ENCODE peak calls at places on chromosomes 1 and 21, in four cellular contexts. N, F, M and I are unnamed samples.

GRCh38 chr1:218171302-218171893 is 113.7 kb upstream of the RRP15 start:
- DNase-seq in N (no peak), M (no peak), F (no peak), I (no peak)

GRCh38 chr1:151006331-151007052 is at the start of gene MINDY1:
- DNase-seq in F (peak), M (peak), N (peak), I (peak)

GRCh38 chr1:95309031-95309459 is 75.0 kb downstream of the RWDD3 start:
- DNase-seq in F (no peak), M (no peak), N (peak), I (peak)

GRCh38 chr1:150544204-150544603 is 5.0 kb upstream of the ADAMTSL4 start:
- DNase-seq in N (no peak), F (no peak), M (no peak), I (no peak)

GRCh38 chr1:30103708-30104107 is 619.7 kb downstream of the MATN1 start:
- DNase-seq in M (no peak), F (no peak), N (no peak), I (no peak)

GRCh38 chr1:68218485-68218884 is 13.8 kb downstream of the WLS start:
- DNase-seq in F (no peak), N (peak), M (peak), I (no peak)

GRCh38 chr21:33572350-33572749 is 16.1 kb downstream of the DONSON start:
- DNase-seq in M (no peak), F (no peak), N (no peak), I (no peak)

GRCh38 chr1:172699111-172699510 is 40.2 kb downstream of the FASLG start:
- DNase-seq in F (no peak), N (peak), M (no peak), I (no peak)

GRCh38 chr1:31595836-31596736 is 19.8 kb downstream of the TINAGL1 start:
- DNase-seq in N (no peak), F (no peak), M (no peak), I (no peak)

GRCh38 chr1:25442178-25442577 is 11.5 kb downstream of the MACO1 start:
- DNase-seq in M (no peak), N (no peak), F (no peak), I (no peak)

GRCh38 chr1:199931666-199932377 is 95.7 kb upstream of the NR5A2 start:
- DNase-seq in N (peak), F (no peak), M (no peak), I (peak)
- TF ChIP-seq POLR2A in N (no peak), F (no peak), M (no peak), I (no peak)

GRCh38 chr1:46596036-46596435 is 8.0 kb downstream of the MKNK1 start:
- DNase-seq in N (no peak), M (no peak), F (no peak), I (no peak)
- TF ChIP-seq CTCF in N (no peak), M (no peak), F (no peak), I (no peak)

GRCh38 chr1:208207388-208208131 is 36.6 kb downstream of the PLXNA2 start:
- DNase-seq in N (peak), M (peak), F (no peak), I (peak)
- H3K27ac ChIP-seq in N (peak), M (peak), F (no peak), I (peak)

GRCh38 chr1:205923663-205924435 is 19.4 kb downstream of the SLC26A9 start:
- DNase-seq in M (peak), N (no peak), F (no peak), I (no peak)

GRCh38 chr1:205922314-205922713 is 20.9 kb downstream of the SLC26A9 start:
- DNase-seq in M (peak), F (no peak), N (no peak), I (no peak)

GRCh38 chr1:205921559-205921887 is 21.7 kb downstream of the SLC26A9 start:
- DNase-seq in F (no peak), M (peak), N (no peak), I (no peak)

GRCh38 chr1:205924436-205924742 is 18.9 kb downstream of the SLC26A9 start:
- DNase-seq in F (no peak), N (no peak), M (no peak), I (no peak)

DNA sequence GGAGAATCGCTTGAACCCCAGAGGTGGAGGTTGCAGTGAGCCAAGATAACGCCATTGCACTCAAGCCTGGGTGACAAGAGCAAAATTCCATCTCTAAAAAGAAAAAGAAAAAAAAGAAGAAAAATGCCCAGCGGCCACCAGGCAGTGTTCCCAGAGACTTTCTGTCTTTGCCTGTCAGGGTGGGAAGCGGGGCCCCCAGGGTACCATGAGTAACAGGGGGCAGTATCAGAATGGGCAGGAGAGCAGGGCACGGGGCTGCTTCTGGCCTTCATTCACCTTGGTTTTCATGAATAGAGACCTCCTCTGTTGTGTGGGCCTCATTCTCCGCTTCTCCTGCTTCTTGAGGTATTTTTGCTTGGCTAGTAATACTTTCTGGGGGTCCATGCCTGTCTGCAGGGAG is 20.4 kb downstream of the SLC26A9 start:
- DNase-seq in N (no peak), F (no peak), M (peak), I (peak)
- TF ChIP-seq POLR2A in N (no peak), F (no peak), M (no peak), I (no peak)